ENCODE peak calls at places on chromosomes 2 and 18, in five cellular contexts. One of them, this sample, is unnamed.

GRCh38 chr2:152600698-152601097 is 116.6 kb downstream of the PRPF40A start:
- DNase-seq in NCI-H460: no peak
- DNase-seq in T-helper 17 cell: no peak
- DNase-seq in IMR-90: peak; percentile 32
- DNase-seq in endothelial cell of umbilical vein: no peak
- DNase-seq in this sample: peak; percentile 46

GRCh38 chr18:9732031-9732430 is 23.9 kb downstream of the RAB31 start:
- DNase-seq in IMR-90: no peak
- DNase-seq in T-helper 17 cell: no peak
- DNase-seq in endothelial cell of umbilical vein: no peak
- DNase-seq in NCI-H460: no peak
- DNase-seq in this sample: no peak

GRCh38 chr18:58860747-58861224 is 3.9 kb upstream of the ZNF532 start:
- DNase-seq in NCI-H460: no peak
- DNase-seq in T-helper 17 cell: no peak
- DNase-seq in endothelial cell of umbilical vein: peak; percentile 36
- DNase-seq in IMR-90: no peak
- DNase-seq in this sample: no peak

GRCh38 chr2:134108124-134108523 is 145.7 kb upstream of the MGAT5 start:
- DNase-seq in NCI-H460: no peak
- DNase-seq in T-helper 17 cell: no peak
- DNase-seq in IMR-90: no peak
- DNase-seq in endothelial cell of umbilical vein: no peak
- DNase-seq in this sample: no peak

GRCh38 chr18:21191596-21192307 is 50.3 kb upstream of the GREB1L start:
- DNase-seq in endothelial cell of umbilical vein: peak; percentile 24
- DNase-seq in T-helper 17 cell: no peak
- DNase-seq in NCI-H460: peak; percentile 41
- DNase-seq in IMR-90: peak; percentile 55
- DNase-seq in this sample: peak; percentile 70

GRCh38 chr2:168699834-168700417 is 102.5 kb upstream of the NOSTRIN start:
- DNase-seq in NCI-H460: no peak
- DNase-seq in endothelial cell of umbilical vein: no peak
- DNase-seq in IMR-90: peak; percentile 87
- DNase-seq in T-helper 17 cell: no peak
- DNase-seq in this sample: no peak

GRCh38 chr18:55150001-55150400 is 190.7 kb upstream of the CCDC68 start:
- DNase-seq in T-helper 17 cell: no peak
- DNase-seq in IMR-90: no peak
- DNase-seq in endothelial cell of umbilical vein: no peak
- DNase-seq in NCI-H460: no peak
- DNase-seq in this sample: no peak

GRCh38 chr2:32632089-32632488 is 4.2 kb downstream of the TTC27 start:
- DNase-seq in T-helper 17 cell: no peak
- DNase-seq in endothelial cell of umbilical vein: no peak
- DNase-seq in NCI-H460: no peak
- DNase-seq in IMR-90: peak; percentile 63
- DNase-seq in this sample: no peak

GRCh38 chr2:192194065-192194865 is 468 bp downstream of the TMEFF2 start:
- DNase-seq in T-helper 17 cell: no peak
- DNase-seq in NCI-H460: no peak
- DNase-seq in IMR-90: peak; percentile 39
- DNase-seq in endothelial cell of umbilical vein: peak; percentile 9
- DNase-seq in this sample: peak; percentile 31

GRCh38 chr2:212135739-212136138 is 402.9 kb downstream of the ERBB4 start:
- DNase-seq in NCI-H460: no peak
- DNase-seq in T-helper 17 cell: no peak
- DNase-seq in IMR-90: peak; percentile 38
- DNase-seq in endothelial cell of umbilical vein: peak; percentile 49
- DNase-seq in this sample: no peak

GRCh38 chr2:31398881-31399280 is 15.7 kb downstream of the XDH start:
- DNase-seq in endothelial cell of umbilical vein: no peak
- DNase-seq in T-helper 17 cell: no peak
- DNase-seq in IMR-90: no peak
- DNase-seq in NCI-H460: no peak
- DNase-seq in this sample: no peak

This sample was measured in HTR-8/SVneo.